ENCODE peak calls at places on chromosomes 6 and 20, in seven cellular contexts. One of them, this sample, is unnamed.
A peak's percentile ranks its signal among the peaks of the same experiment; 100 is the strongest.

GRCh38 chr6:149235130-149235561 is 82.4 kb upstream of the TAB2 start:
- DNase-seq in cardiac muscle cell: no peak
- DNase-seq in endodermal cell: no peak
- DNase-seq in CD8-positive, alpha-beta T cell: no peak
- DNase-seq in fibroblast of the aortic adventitia: peak; percentile 78
- DNase-seq in upper lobe of right lung: no peak
- DNase-seq in GM13976: peak; percentile 65
- DNase-seq in this sample: no peak

GRCh38 chr6:35044771-35045275 is 96.3 kb downstream of the TCP11 start:
- DNase-seq in cardiac muscle cell: no peak
- DNase-seq in endodermal cell: peak; percentile 45
- DNase-seq in CD8-positive, alpha-beta T cell: no peak
- DNase-seq in fibroblast of the aortic adventitia: no peak
- DNase-seq in upper lobe of right lung: no peak
- DNase-seq in GM13976: no peak
- DNase-seq in this sample: no peak

GRCh38 chr20:58639182-58640146 is 11.6 kb upstream of the STX16 start:
- DNase-seq in cardiac muscle cell: no peak
- DNase-seq in endodermal cell: no peak
- DNase-seq in CD8-positive, alpha-beta T cell: no peak
- DNase-seq in fibroblast of the aortic adventitia: no peak
- DNase-seq in upper lobe of right lung: peak; percentile 40
- DNase-seq in GM13976: no peak
- DNase-seq in this sample: no peak

GRCh38 chr20:1933465-1933870 is 38.3 kb downstream of the SIRPA start:
- DNase-seq in cardiac muscle cell: peak; percentile 81
- DNase-seq in endodermal cell: no peak
- DNase-seq in CD8-positive, alpha-beta T cell: no peak
- DNase-seq in fibroblast of the aortic adventitia: peak; percentile 94
- DNase-seq in upper lobe of right lung: no peak
- DNase-seq in GM13976: no peak
- DNase-seq in this sample: no peak

GRCh38 chr6:131597448-131597847 is 24.4 kb downstream of the ARG1 start:
- DNase-seq in cardiac muscle cell: no peak
- DNase-seq in endodermal cell: no peak
- DNase-seq in CD8-positive, alpha-beta T cell: no peak
- DNase-seq in fibroblast of the aortic adventitia: no peak
- DNase-seq in upper lobe of right lung: no peak
- DNase-seq in GM13976: no peak
- DNase-seq in this sample: no peak

GRCh38 chr6:14824060-14824834 is 421.6 kb upstream of the JARID2 start:
- DNase-seq in cardiac muscle cell: no peak
- DNase-seq in endodermal cell: no peak
- DNase-seq in CD8-positive, alpha-beta T cell: no peak
- DNase-seq in fibroblast of the aortic adventitia: peak; percentile 51
- DNase-seq in upper lobe of right lung: no peak
- DNase-seq in GM13976: no peak
- DNase-seq in this sample: no peak

GRCh38 chr6:158605266-158605878 is 39.2 kb downstream of the DYNLT1 start:
- DNase-seq in cardiac muscle cell: peak; percentile 76
- DNase-seq in endodermal cell: peak; percentile 93
- DNase-seq in CD8-positive, alpha-beta T cell: peak; percentile 14
- DNase-seq in fibroblast of the aortic adventitia: peak; percentile 82
- DNase-seq in upper lobe of right lung: no peak
- DNase-seq in GM13976: peak; percentile 78
- DNase-seq in this sample: peak; percentile 72

GRCh38 chr6:13881621-13882165 is 43.1 kb upstream of the RNF182 start:
- DNase-seq in cardiac muscle cell: no peak
- DNase-seq in endodermal cell: no peak
- DNase-seq in CD8-positive, alpha-beta T cell: no peak
- DNase-seq in fibroblast of the aortic adventitia: no peak
- DNase-seq in upper lobe of right lung: no peak
- DNase-seq in GM13976: no peak
- DNase-seq in this sample: no peak

GRCh38 chr6:69918766-69919165 is 52.4 kb downstream of the COL19A1 start:
- DNase-seq in cardiac muscle cell: no peak
- DNase-seq in endodermal cell: no peak
- DNase-seq in CD8-positive, alpha-beta T cell: no peak
- DNase-seq in fibroblast of the aortic adventitia: no peak
- DNase-seq in upper lobe of right lung: no peak
- DNase-seq in GM13976: no peak
- DNase-seq in this sample: no peak

GRCh38 chr20:49668181-49668877 is 45.3 kb downstream of the B4GALT5 start:
- DNase-seq in cardiac muscle cell: no peak
- DNase-seq in endodermal cell: no peak
- DNase-seq in CD8-positive, alpha-beta T cell: peak; percentile 51
- DNase-seq in fibroblast of the aortic adventitia: no peak
- DNase-seq in upper lobe of right lung: peak; percentile 81
- DNase-seq in GM13976: peak; percentile 82
- DNase-seq in this sample: no peak

GRCh38 chr6:24489881-24490280 is 503 bp upstream of the GPLD1 start:
- DNase-seq in cardiac muscle cell: no peak
- DNase-seq in endodermal cell: no peak
- DNase-seq in CD8-positive, alpha-beta T cell: no peak
- DNase-seq in fibroblast of the aortic adventitia: peak; percentile 11
- DNase-seq in upper lobe of right lung: no peak
- DNase-seq in GM13976: no peak
- DNase-seq in this sample: no peak

GRCh38 chr6:22925304-22925835 is 356.0 kb downstream of the HDGFL1 start:
- DNase-seq in cardiac muscle cell: no peak
- DNase-seq in endodermal cell: no peak
- DNase-seq in CD8-positive, alpha-beta T cell: no peak
- DNase-seq in fibroblast of the aortic adventitia: no peak
- DNase-seq in upper lobe of right lung: no peak
- DNase-seq in GM13976: no peak
- DNase-seq in this sample: no peak

DNA sequence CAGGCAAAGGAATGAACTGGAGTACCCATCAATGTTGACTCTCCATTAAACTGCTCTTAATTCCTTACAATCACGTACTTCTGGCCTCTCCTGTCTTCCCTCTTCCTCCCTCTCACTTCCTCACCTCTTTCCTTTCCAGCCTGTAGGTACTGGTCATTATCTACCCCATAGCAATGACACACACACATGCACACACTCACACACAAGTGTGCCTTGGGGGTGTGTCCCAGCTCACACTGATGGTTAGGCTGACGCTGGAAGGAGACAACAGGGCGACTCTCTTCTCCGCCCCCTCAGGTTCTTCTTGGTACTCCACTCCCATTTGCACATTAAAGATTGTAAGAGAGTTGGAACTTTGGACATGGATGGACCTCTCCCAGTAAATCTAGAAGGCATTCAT is 14.0 kb upstream of the SERPINB9 start:
- DNase-seq in cardiac muscle cell: no peak
- DNase-seq in endodermal cell: peak; percentile 74
- DNase-seq in CD8-positive, alpha-beta T cell: no peak
- DNase-seq in fibroblast of the aortic adventitia: no peak
- DNase-seq in upper lobe of right lung: no peak
- DNase-seq in GM13976: no peak
- DNase-seq in this sample: no peak
- TF ChIP-seq CTCF in cardiac muscle cell: no peak
- TF ChIP-seq CTCF in endodermal cell: peak; percentile 65
- TF ChIP-seq CTCF in CD8-positive, alpha-beta T cell: no peak
- TF ChIP-seq CTCF in fibroblast of the aortic adventitia: peak; percentile 5
- TF ChIP-seq CTCF in upper lobe of right lung: no peak
- TF ChIP-seq CTCF in GM13976: no peak
- TF ChIP-seq CTCF in this sample: peak; percentile 42

GRCh38 chr6:109021870-109022269 is 72.8 kb downstream of the SESN1 start:
- DNase-seq in cardiac muscle cell: no peak
- DNase-seq in endodermal cell: no peak
- DNase-seq in CD8-positive, alpha-beta T cell: no peak
- DNase-seq in fibroblast of the aortic adventitia: no peak
- DNase-seq in upper lobe of right lung: no peak
- DNase-seq in GM13976: no peak
- DNase-seq in this sample: no peak

GRCh38 chr6:109024368-109024767 is 70.3 kb downstream of the SESN1 start:
- DNase-seq in cardiac muscle cell: no peak
- DNase-seq in endodermal cell: no peak
- DNase-seq in CD8-positive, alpha-beta T cell: no peak
- DNase-seq in fibroblast of the aortic adventitia: peak; percentile 18
- DNase-seq in upper lobe of right lung: no peak
- DNase-seq in GM13976: no peak
- DNase-seq in this sample: no peak

GRCh38 chr6:109025639-109026038 is 69.0 kb downstream of the SESN1 start:
- DNase-seq in cardiac muscle cell: no peak
- DNase-seq in endodermal cell: no peak
- DNase-seq in CD8-positive, alpha-beta T cell: no peak
- DNase-seq in fibroblast of the aortic adventitia: no peak
- DNase-seq in upper lobe of right lung: no peak
- DNase-seq in GM13976: no peak
- DNase-seq in this sample: no peak

GRCh38 chr6:109023348-109023925 is 71.2 kb downstream of the SESN1 start:
- DNase-seq in cardiac muscle cell: no peak
- DNase-seq in endodermal cell: no peak
- DNase-seq in CD8-positive, alpha-beta T cell: no peak
- DNase-seq in fibroblast of the aortic adventitia: no peak
- DNase-seq in upper lobe of right lung: no peak
- DNase-seq in GM13976: no peak
- DNase-seq in this sample: no peak

GRCh38 chr6:109024784-109025183 is 69.9 kb downstream of the SESN1 start:
- DNase-seq in cardiac muscle cell: no peak
- DNase-seq in endodermal cell: peak; percentile 61
- DNase-seq in CD8-positive, alpha-beta T cell: no peak
- DNase-seq in fibroblast of the aortic adventitia: peak; percentile 33
- DNase-seq in upper lobe of right lung: no peak
- DNase-seq in GM13976: no peak
- DNase-seq in this sample: peak; percentile 2
- TF ChIP-seq CTCF in cardiac muscle cell: peak; percentile 23
- TF ChIP-seq CTCF in endodermal cell: peak; percentile 72
- TF ChIP-seq CTCF in CD8-positive, alpha-beta T cell: no peak
- TF ChIP-seq CTCF in fibroblast of the aortic adventitia: peak; percentile 18
- TF ChIP-seq CTCF in upper lobe of right lung: no peak
- TF ChIP-seq CTCF in GM13976: no peak
- TF ChIP-seq CTCF in this sample: peak; percentile 21

GRCh38 chr6:84242265-84242664 is 14.8 kb upstream of the CEP162 start:
- DNase-seq in cardiac muscle cell: no peak
- DNase-seq in endodermal cell: no peak
- DNase-seq in CD8-positive, alpha-beta T cell: no peak
- DNase-seq in fibroblast of the aortic adventitia: no peak
- DNase-seq in upper lobe of right lung: no peak
- DNase-seq in GM13976: no peak
- DNase-seq in this sample: no peak

GRCh38 chr6:84243240-84243639 is 15.8 kb upstream of the CEP162 start:
- DNase-seq in cardiac muscle cell: no peak
- DNase-seq in endodermal cell: no peak
- DNase-seq in CD8-positive, alpha-beta T cell: no peak
- DNase-seq in fibroblast of the aortic adventitia: peak; percentile 18
- DNase-seq in upper lobe of right lung: no peak
- DNase-seq in GM13976: no peak
- DNase-seq in this sample: no peak
- TF ChIP-seq CTCF in cardiac muscle cell: peak; percentile 25
- TF ChIP-seq CTCF in endodermal cell: peak; percentile 57
- TF ChIP-seq CTCF in CD8-positive, alpha-beta T cell: no peak
- TF ChIP-seq CTCF in fibroblast of the aortic adventitia: no peak
- TF ChIP-seq CTCF in upper lobe of right lung: no peak
- TF ChIP-seq CTCF in GM13976: no peak
- TF ChIP-seq CTCF in this sample: no peak

GRCh38 chr6:72624557-72625160 is 2.8 kb downstream of the KCNQ5 start:
- DNase-seq in cardiac muscle cell: peak; percentile 49
- DNase-seq in endodermal cell: no peak
- DNase-seq in CD8-positive, alpha-beta T cell: no peak
- DNase-seq in fibroblast of the aortic adventitia: peak; percentile 39
- DNase-seq in upper lobe of right lung: no peak
- DNase-seq in GM13976: no peak
- DNase-seq in this sample: no peak
- TF ChIP-seq CTCF in cardiac muscle cell: peak; percentile 81
- TF ChIP-seq CTCF in endodermal cell: peak; percentile 82
- TF ChIP-seq CTCF in CD8-positive, alpha-beta T cell: peak; percentile 82
- TF ChIP-seq CTCF in fibroblast of the aortic adventitia: peak; percentile 79
- TF ChIP-seq CTCF in upper lobe of right lung: peak; percentile 57
- TF ChIP-seq CTCF in GM13976: peak; percentile 43
- TF ChIP-seq CTCF in this sample: peak; percentile 71

DNA sequence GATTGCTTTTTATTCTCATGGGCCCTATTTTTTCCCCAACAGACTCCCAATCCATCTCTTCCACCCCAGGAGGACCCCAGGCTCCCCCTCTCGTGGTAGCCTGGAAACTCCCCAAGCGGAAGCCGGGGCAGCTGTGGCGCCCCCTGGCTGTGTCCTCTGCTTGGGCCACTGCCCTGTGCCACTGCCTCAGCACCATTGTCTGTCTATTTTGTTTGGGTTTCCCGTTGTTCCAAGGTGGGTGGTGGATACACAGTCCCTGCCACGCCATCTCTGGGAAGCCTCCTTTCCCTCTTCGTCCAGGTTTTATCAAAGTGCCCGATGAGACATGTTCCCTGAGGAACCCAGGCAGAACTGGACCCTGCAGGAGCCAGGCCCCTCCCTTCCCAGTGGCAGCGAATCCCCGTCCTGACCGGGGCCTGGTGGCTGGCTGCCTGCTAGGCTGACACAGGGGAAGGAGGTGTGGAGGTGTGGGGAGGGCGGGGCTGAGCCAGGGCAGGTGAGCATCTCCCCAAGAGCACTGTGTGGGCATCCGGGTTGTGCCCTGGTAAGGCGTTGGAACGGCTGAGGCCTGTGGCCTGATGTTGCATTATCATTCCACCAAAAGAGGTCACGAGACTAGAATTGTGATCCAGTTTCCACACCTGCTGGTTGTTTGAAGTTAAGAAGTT is 228.2 kb downstream of the CDH4 start:
- DNase-seq in cardiac muscle cell: no peak
- DNase-seq in endodermal cell: no peak
- DNase-seq in CD8-positive, alpha-beta T cell: no peak
- DNase-seq in fibroblast of the aortic adventitia: no peak
- DNase-seq in upper lobe of right lung: no peak
- DNase-seq in GM13976: no peak
- DNase-seq in this sample: no peak
- TF ChIP-seq CTCF in cardiac muscle cell: no peak
- TF ChIP-seq CTCF in endodermal cell: peak; percentile 73
- TF ChIP-seq CTCF in CD8-positive, alpha-beta T cell: no peak
- TF ChIP-seq CTCF in fibroblast of the aortic adventitia: no peak
- TF ChIP-seq CTCF in upper lobe of right lung: no peak
- TF ChIP-seq CTCF in GM13976: no peak
- TF ChIP-seq CTCF in this sample: no peak